ENCODE peak calls at places on chromosomes 3 and 15, in seven cellular contexts. R is GF-D8; P is activated T-cell treated with anti-CD3 and anti-CD28 coated beads, Interleukin-2, amount 50 U/mL, for 4 hours; L is activated CD4-positive, alpha-beta T cell treated with anti-CD3 and anti-CD28 coated beads, Interleukin-2, amount 10 ng/mL, durations not matched to agents 7 days and 5 days; Y is cardiac fibroblast; Q is ureter; N is SHP77. J is an unnamed sample.

GRCh38 chr3:112302881-112303761 is 9.1 kb upstream of the SLC9C1 start:
- DNase-seq in R (no peak), P (no peak), L (peak), Y (peak), Q (no peak), N (no peak), J (no peak)

GRCh38 chr3:12138044-12138443 is 20.7 kb downstream of the TIMP4 start:
- DNase-seq in R (peak), P (no peak), L (peak), Y (peak), Q (no peak), N (no peak), J (peak)

GRCh38 chr3:173993299-173993698 is 595.8 kb downstream of the NLGN1 start:
- DNase-seq in R (no peak), P (no peak), L (no peak), Y (peak), Q (no peak), N (peak), J (peak)

GRCh38 chr3:108153451-108153981 is 62.7 kb upstream of the CD47 start:
- DNase-seq in R (no peak), P (peak), L (peak), Y (peak), Q (no peak), N (peak), J (peak)

GRCh38 chr15:69509131-69509530 is 56.5 kb downstream of the RPLP1 start:
- DNase-seq in R (no peak), P (no peak), L (no peak), Y (no peak), Q (peak), N (no peak), J (no peak)

GRCh38 chr3:141994856-141995255 is 118.4 kb downstream of the ATP1B3 start:
- DNase-seq in R (no peak), P (no peak), L (no peak), Y (no peak), Q (no peak), N (no peak), J (no peak)

GRCh38 chr3:103818800-103819199 is 1384.0 kb downstream of the ZPLD1 start:
- DNase-seq in R (no peak), P (no peak), L (no peak), Y (no peak), Q (no peak), N (no peak), J (no peak)

GRCh38 chr15:42427429-42428223 is 63.3 kb downstream of the ZNF106 start:
- DNase-seq in R (no peak), P (no peak), L (no peak), Y (peak), Q (no peak), N (no peak), J (no peak)